ENCODE peak calls at places on chromosomes 3 and 15, in six cellular contexts. L is NCI-H774, H is GM13976, R is NCI-H1417, S is left ventricle myocardium superior, Q is MM.1S. M is an unnamed sample.

GRCh38 chr3:108051005-108051404 is 39.8 kb downstream of the CD47 start:
- DNase-seq in L (no peak), H (no peak), R (no peak), S (no peak), Q (no peak), M (no peak)

GRCh38 chr15:99421172-99421656 is 144.6 kb upstream of the MEF2A start:
- DNase-seq in L (no peak), H (no peak), R (no peak), S (no peak), Q (no peak), M (no peak)

GRCh38 chr3:132522353-132522752 is 74.7 kb upstream of the ACKR4 start:
- DNase-seq in L (no peak), H (peak; percentile 26), R (no peak), S (no peak), Q (peak; percentile 88), M (no peak)

GRCh38 chr3:149751551-149751950 is 738 bp downstream of the COMMD2 start:
- DNase-seq in L (no peak), H (no peak), R (peak; percentile 52), S (no peak), Q (no peak), M (peak; percentile 7)

GRCh38 chr3:175456496-175456895 is 597.4 kb downstream of the NAALADL2 start:
- DNase-seq in L (no peak), H (no peak), R (no peak), S (no peak), Q (no peak), M (no peak)

GRCh38 chr15:52789601-52790165 is 453 bp downstream of the ONECUT1 start:
- DNase-seq in L (no peak), H (peak; percentile 60), R (peak; percentile 67), S (no peak), Q (no peak), M (peak; percentile 7)

GRCh38 chr15:31255732-31256384 is 70.8 kb upstream of the KLF13 start:
- DNase-seq in L (no peak), H (peak; percentile 75), R (no peak), S (no peak), Q (peak; percentile 93), M (peak; percentile 61)

GRCh38 chr3:12841085-12841969 is at the start of gene RPL32:
- DNase-seq in L (peak; percentile 91), H (peak; percentile 86), R (peak; percentile 96), S (peak; percentile 90), Q (peak; percentile 97), M (peak; percentile 98)

GRCh38 chr3:122356402-122356801 is 26.6 kb downstream of the MIX23 start:
- DNase-seq in L (peak; percentile 1), H (peak; percentile 56), R (peak; percentile 83), S (peak; percentile 29), Q (no peak), M (peak; percentile 11)

GRCh38 chr3:14175383-14176037 is 2.9 kb downstream of the XPC start:
- DNase-seq in L (no peak), H (no peak), R (no peak), S (no peak), Q (peak; percentile 77), M (peak; percentile 60)

GRCh38 chr3:17235311-17235710 is 350.6 kb downstream of the PLCL2 start:
- DNase-seq in L (no peak), H (no peak), R (peak; percentile 19), S (no peak), Q (no peak), M (no peak)

GRCh38 chr15:77702211-77702957 is 69.7 kb upstream of the LINGO1 start:
- DNase-seq in L (no peak), H (peak; percentile 66), R (no peak), S (no peak), Q (peak; percentile 28), M (peak; percentile 7)

GRCh38 chr15:67501836-67502461 is 19.0 kb upstream of the C15orf61 start:
- DNase-seq in L (no peak), H (no peak), R (peak; percentile 64), S (no peak), Q (no peak), M (no peak)

GRCh38 chr15:52677593-52677992 is 1.6 kb downstream of the ATOSA start:
- DNase-seq in L (no peak), H (peak; percentile 44), R (no peak), S (no peak), Q (peak; percentile 65), M (no peak)

GRCh38 chr15:60128710-60129109 is 124.6 kb downstream of the FOXB1 start:
- DNase-seq in L (no peak), H (no peak), R (no peak), S (no peak), Q (no peak), M (no peak)

GRCh38 chr15:39511915-39512260 is 69.0 kb upstream of the THBS1 start:
- DNase-seq in L (no peak), H (no peak), R (no peak), S (peak; percentile 43), Q (no peak), M (no peak)

GRCh38 chr3:126295407-126295939 is 61.7 kb downstream of the KLF15 start:
- DNase-seq in L (no peak), H (no peak), R (no peak), S (no peak), Q (no peak), M (no peak)

GRCh38 chr3:184551103-184551502 is 10.5 kb upstream of the EPHB3 start:
- DNase-seq in L (no peak), H (no peak), R (no peak), S (no peak), Q (no peak), M (no peak)

GRCh38 chr15:42457445-42458442 is 33.2 kb downstream of the ZNF106 start:
- DNase-seq in L (no peak), H (peak; percentile 42), R (no peak), S (peak; percentile 76), Q (no peak), M (peak; percentile 87)